ENCODE peak calls at places on chromosome 4, in six cellular contexts. C, W, M, O, V and D are unnamed samples.

GRCh38 chr4:147793973-147794690 is 62.2 kb downstream of the ARHGAP10 start:
- DNase-seq in C (no peak), W (no peak), M (no peak), O (no peak), V (no peak), D (no peak)

GRCh38 chr4:47774078-47774477 is 63.8 kb downstream of the CORIN start:
- DNase-seq in C (no peak), W (no peak), M (no peak), O (no peak), V (no peak), D (no peak)

GRCh38 chr4:139245590-139245989 is 34.4 kb downstream of the MGARP start:
- DNase-seq in C (peak), W (no peak), M (no peak), O (no peak), V (no peak), D (no peak)

GRCh38 chr4:39719804-39720580 is 22.1 kb downstream of the UBE2K start:
- DNase-seq in C (no peak), W (no peak), M (no peak), O (no peak), V (no peak), D (no peak)

GRCh38 chr4:147732516-147733193 is 767 bp downstream of the ARHGAP10 start:
- DNase-seq in C (peak), W (peak), M (peak), O (peak), V (peak), D (peak)

GRCh38 chr4:87041142-87041541 is 106.3 kb downstream of the AFF1 start:
- DNase-seq in C (peak), W (no peak), M (no peak), O (no peak), V (no peak), D (no peak)

GRCh38 chr4:173360587-173361221 is 10.1 kb upstream of the SAP30 start:
- DNase-seq in C (peak), W (no peak), M (no peak), O (peak), V (no peak), D (no peak)

GRCh38 chr4:18166925-18167324 is 145.4 kb upstream of the LCORL start:
- DNase-seq in C (no peak), W (no peak), M (no peak), O (no peak), V (no peak), D (no peak)

GRCh38 chr4:66565796-66566195 is 895.5 kb upstream of the EPHA5 start:
- DNase-seq in C (no peak), W (no peak), M (no peak), O (no peak), V (no peak), D (no peak)

GRCh38 chr4:54651050-54651449 is 6.7 kb upstream of the KIT start:
- DNase-seq in C (no peak), W (no peak), M (no peak), O (no peak), V (no peak), D (no peak)

GRCh38 chr4:7557447-7557846 is 122.7 kb upstream of the PSAPL1 start:
- DNase-seq in C (peak), W (no peak), M (no peak), O (no peak), V (peak), D (no peak)

GRCh38 chr4:22324422-22324821 is 191.4 kb downstream of the ADGRA3 start:
- DNase-seq in C (no peak), W (no peak), M (no peak), O (no peak), V (no peak), D (no peak)

GRCh38 chr4:173319696-173320095 is 14.5 kb downstream of the HMGB2 start:
- DNase-seq in C (no peak), W (no peak), M (no peak), O (no peak), V (no peak), D (peak)

GRCh38 chr4:54229631-54230478 is 762 bp downstream of the PDGFRA start:
- DNase-seq in C (peak), W (no peak), M (no peak), O (no peak), V (peak), D (peak)

GRCh38 chr4:82718067-82718935 is 80.3 kb downstream of the SCD5 start:
- DNase-seq in C (peak), W (no peak), M (no peak), O (no peak), V (no peak), D (no peak)

GRCh38 chr4:98068495-98068894 is 74.8 kb downstream of the STPG2 start:
- DNase-seq in C (no peak), W (no peak), M (no peak), O (no peak), V (no peak), D (no peak)

GRCh38 chr4:13365195-13365594 is 118.9 kb downstream of the RAB28 start:
- DNase-seq in C (no peak), W (no peak), M (no peak), O (no peak), V (no peak), D (no peak)

GRCh38 chr4:72553540-72553939 is 15.5 kb downstream of the ADAMTS3 start:
- DNase-seq in C (no peak), W (no peak), M (no peak), O (no peak), V (no peak), D (no peak)

GRCh38 chr4:139940600-139940999 is 213.4 kb downstream of the MAML3 start:
- DNase-seq in C (peak), W (no peak), M (no peak), O (no peak), V (no peak), D (peak)

GRCh38 chr4:145511913-145512522 is 30.4 kb downstream of the SMAD1 start:
- DNase-seq in C (no peak), W (no peak), M (no peak), O (no peak), V (no peak), D (peak)

GRCh38 chr4:56730097-56730496 is 49.0 kb upstream of the HOPX start:
- DNase-seq in C (no peak), W (no peak), M (no peak), O (no peak), V (no peak), D (no peak)

GRCh38 chr4:75844151-75844662 is 58.0 kb downstream of the PPEF2 start:
- DNase-seq in C (peak), W (no peak), M (no peak), O (no peak), V (no peak), D (peak)

GRCh38 chr4:118682928-118683327 is 2.3 kb upstream of the METTL14 start:
- DNase-seq in C (peak), W (no peak), M (no peak), O (peak), V (peak), D (peak)

GRCh38 chr4:155948541-155948940 is 5.1 kb downstream of the CTSO start:
- DNase-seq in C (peak), W (no peak), M (no peak), O (no peak), V (no peak), D (no peak)

GRCh38 chr4:76326515-76326914 is 20.0 kb downstream of the STBD1 start:
- DNase-seq in C (no peak), W (no peak), M (no peak), O (no peak), V (no peak), D (no peak)

GRCh38 chr4:127124919-127125318 is 507.8 kb upstream of the INTU start:
- DNase-seq in C (peak), W (no peak), M (no peak), O (no peak), V (no peak), D (peak)

GRCh38 chr4:6716958-6717655 is 1.1 kb downstream of the BLOC1S4 start:
- DNase-seq in C (no peak), W (no peak), M (no peak), O (no peak), V (no peak), D (no peak)

GRCh38 chr4:112378858-112379257 is 81.7 kb downstream of the ALPK1 start:
- DNase-seq in C (peak), W (no peak), M (no peak), O (no peak), V (no peak), D (no peak)

GRCh38 chr4:155529197-155529596 is 137.5 kb upstream of the GUCY1A1 start:
- DNase-seq in C (peak), W (no peak), M (no peak), O (no peak), V (peak), D (peak)

GRCh38 chr4:184803884-184804283 is 21.9 kb downstream of the ACSL1 start:
- DNase-seq in C (no peak), W (no peak), M (no peak), O (no peak), V (no peak), D (no peak)